ENCODE peak calls at places on chromosomes 2 and 18, in seven cellular contexts. One of them, this sample, is unnamed.

GRCh38 chr2:41782306-41783158 is 265.3 kb upstream of the PKDCC start:
- DNase-seq in GM13977: peak
- DNase-seq in sigmoid colon: no peak
- DNase-seq in fibroblast of lung: peak
- DNase-seq in heart left ventricle: no peak
- DNase-seq in AG09309: no peak
- DNase-seq in upper lobe of right lung: no peak
- DNase-seq in this sample: peak

GRCh38 chr2:63763336-63764056 is 78.2 kb upstream of the UGP2 start:
- DNase-seq in GM13977: no peak
- DNase-seq in sigmoid colon: no peak
- DNase-seq in fibroblast of lung: peak
- DNase-seq in heart left ventricle: no peak
- DNase-seq in AG09309: peak
- DNase-seq in upper lobe of right lung: no peak
- DNase-seq in this sample: no peak

GRCh38 chr2:150526006-150526405 is 38.5 kb upstream of the RND3 start:
- DNase-seq in GM13977: no peak
- DNase-seq in sigmoid colon: no peak
- DNase-seq in fibroblast of lung: no peak
- DNase-seq in heart left ventricle: no peak
- DNase-seq in AG09309: no peak
- DNase-seq in upper lobe of right lung: no peak
- DNase-seq in this sample: no peak

GRCh38 chr2:171166328-171166983 is 5.8 kb upstream of the TLK1 start:
- DNase-seq in GM13977: no peak
- DNase-seq in sigmoid colon: no peak
- DNase-seq in fibroblast of lung: no peak
- DNase-seq in heart left ventricle: no peak
- DNase-seq in AG09309: no peak
- DNase-seq in upper lobe of right lung: no peak
- DNase-seq in this sample: no peak

GRCh38 chr2:17959356-17959755 is 80.9 kb downstream of the KCNS3 start:
- DNase-seq in GM13977: no peak
- DNase-seq in sigmoid colon: no peak
- DNase-seq in fibroblast of lung: no peak
- DNase-seq in heart left ventricle: no peak
- DNase-seq in AG09309: no peak
- DNase-seq in upper lobe of right lung: no peak
- DNase-seq in this sample: no peak

GRCh38 chr2:16824472-16824871 is 158.8 kb upstream of the CYRIA start:
- DNase-seq in GM13977: no peak
- DNase-seq in sigmoid colon: no peak
- DNase-seq in fibroblast of lung: no peak
- DNase-seq in heart left ventricle: no peak
- DNase-seq in AG09309: no peak
- DNase-seq in upper lobe of right lung: no peak
- DNase-seq in this sample: no peak

GRCh38 chr2:187917535-187917934 is 363.3 kb upstream of the TFPI start:
- DNase-seq in GM13977: no peak
- DNase-seq in sigmoid colon: no peak
- DNase-seq in fibroblast of lung: peak
- DNase-seq in heart left ventricle: no peak
- DNase-seq in AG09309: no peak
- DNase-seq in upper lobe of right lung: no peak
- DNase-seq in this sample: no peak

GRCh38 chr2:106163948-106164580 is 30.0 kb downstream of the UXS1 start:
- DNase-seq in GM13977: no peak
- DNase-seq in sigmoid colon: no peak
- DNase-seq in fibroblast of lung: no peak
- DNase-seq in heart left ventricle: no peak
- DNase-seq in AG09309: peak
- DNase-seq in upper lobe of right lung: no peak
- DNase-seq in this sample: no peak

GRCh38 chr2:112155331-112156151 is 17.4 kb downstream of the FBLN7 start:
- DNase-seq in GM13977: no peak
- DNase-seq in sigmoid colon: no peak
- DNase-seq in fibroblast of lung: no peak
- DNase-seq in heart left ventricle: no peak
- DNase-seq in AG09309: no peak
- DNase-seq in upper lobe of right lung: peak
- DNase-seq in this sample: no peak

GRCh38 chr2:68377137-68377780 is 12.2 kb downstream of the PLEK start:
- DNase-seq in GM13977: no peak
- DNase-seq in sigmoid colon: no peak
- DNase-seq in fibroblast of lung: no peak
- DNase-seq in heart left ventricle: no peak
- DNase-seq in AG09309: no peak
- DNase-seq in upper lobe of right lung: no peak
- DNase-seq in this sample: no peak

GRCh38 chr2:240646900-240647502 is 21.7 kb downstream of the GPR35 start:
- DNase-seq in GM13977: peak
- DNase-seq in sigmoid colon: peak
- DNase-seq in fibroblast of lung: no peak
- DNase-seq in heart left ventricle: peak
- DNase-seq in AG09309: no peak
- DNase-seq in upper lobe of right lung: no peak
- DNase-seq in this sample: no peak

GRCh38 chr2:24050041-24050655 is 607 bp downstream of the FKBP1B start:
- DNase-seq in GM13977: no peak
- DNase-seq in sigmoid colon: peak
- DNase-seq in fibroblast of lung: peak
- DNase-seq in heart left ventricle: peak
- DNase-seq in AG09309: no peak
- DNase-seq in upper lobe of right lung: peak
- DNase-seq in this sample: peak

GRCh38 chr2:73202156-73203054 is at the start of gene NOTO:
- DNase-seq in GM13977: no peak
- DNase-seq in sigmoid colon: no peak
- DNase-seq in fibroblast of lung: peak
- DNase-seq in heart left ventricle: no peak
- DNase-seq in AG09309: no peak
- DNase-seq in upper lobe of right lung: no peak
- DNase-seq in this sample: peak

GRCh38 chr2:174574657-174575056 is 22.9 kb downstream of the WIPF1 start:
- DNase-seq in GM13977: no peak
- DNase-seq in sigmoid colon: peak
- DNase-seq in fibroblast of lung: peak
- DNase-seq in heart left ventricle: no peak
- DNase-seq in AG09309: no peak
- DNase-seq in upper lobe of right lung: no peak
- DNase-seq in this sample: no peak

GRCh38 chr2:143481728-143482127 is 352.5 kb downstream of the ARHGAP15 start:
- DNase-seq in GM13977: no peak
- DNase-seq in sigmoid colon: no peak
- DNase-seq in fibroblast of lung: no peak
- DNase-seq in heart left ventricle: no peak
- DNase-seq in AG09309: no peak
- DNase-seq in upper lobe of right lung: no peak
- DNase-seq in this sample: no peak

DNA sequence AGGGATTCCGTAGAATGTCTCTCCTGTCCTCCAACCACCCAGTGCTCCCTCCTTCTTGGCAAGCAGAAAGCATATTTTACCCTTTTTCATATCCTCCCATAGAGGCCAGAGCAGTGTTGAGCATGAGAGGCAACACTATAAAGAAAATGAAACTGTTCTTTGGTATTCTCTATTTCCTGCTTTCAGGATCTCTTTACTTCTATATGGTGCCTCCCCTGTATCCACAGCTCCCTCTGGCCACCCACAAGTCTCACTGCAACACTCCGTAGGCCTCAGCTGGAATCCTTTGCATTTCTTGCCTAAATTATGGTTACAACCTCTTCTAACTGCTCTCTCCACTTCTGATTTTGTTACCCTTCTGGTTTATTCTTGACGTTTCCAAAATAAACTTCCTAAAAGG is 74.9 kb upstream of the C2orf15 start:
- DNase-seq in GM13977: peak
- DNase-seq in sigmoid colon: no peak
- DNase-seq in fibroblast of lung: peak
- DNase-seq in heart left ventricle: no peak
- DNase-seq in AG09309: peak
- DNase-seq in upper lobe of right lung: no peak
- DNase-seq in this sample: peak
- TF ChIP-seq CTCF in GM13977: peak
- TF ChIP-seq CTCF in sigmoid colon: no peak
- TF ChIP-seq CTCF in fibroblast of lung: peak
- TF ChIP-seq CTCF in heart left ventricle: peak
- TF ChIP-seq CTCF in AG09309: peak
- TF ChIP-seq CTCF in upper lobe of right lung: peak
- TF ChIP-seq CTCF in this sample: no peak

DNA sequence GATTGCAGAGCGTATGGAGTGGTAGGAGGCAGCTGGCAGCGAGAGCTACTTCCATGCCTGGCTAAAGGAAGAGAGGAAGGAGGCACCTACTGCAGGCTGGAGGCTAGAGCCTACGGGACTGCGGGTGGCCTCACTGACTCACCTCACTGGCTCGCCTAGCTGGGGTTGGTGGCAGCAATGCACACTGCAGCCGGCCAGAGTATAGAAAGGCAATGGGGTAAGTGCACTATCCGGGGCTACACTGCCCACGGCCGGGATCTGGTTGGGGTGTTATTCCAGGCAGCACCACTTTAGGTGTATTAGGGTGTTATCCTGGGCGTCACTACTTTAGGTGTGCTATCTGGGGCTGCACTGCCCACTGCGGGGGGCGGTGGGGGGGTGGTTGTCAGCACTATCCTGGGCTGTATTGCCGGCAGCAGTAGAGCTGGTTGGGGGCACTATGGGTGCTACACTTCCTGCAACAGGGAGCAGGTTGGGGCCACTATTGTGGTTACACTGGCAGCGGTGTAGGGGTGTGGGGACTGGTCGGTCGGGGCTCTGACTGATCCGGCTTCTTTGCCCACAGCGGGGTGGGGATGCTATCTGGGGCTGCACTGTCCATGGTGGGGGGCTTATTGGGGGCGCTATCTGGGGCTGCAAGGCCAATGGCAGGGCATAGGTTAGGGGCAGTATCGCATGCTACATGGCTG is 33.3 kb upstream of the ANKRD62 start:
- DNase-seq in GM13977: no peak
- DNase-seq in sigmoid colon: no peak
- DNase-seq in fibroblast of lung: no peak
- DNase-seq in heart left ventricle: no peak
- DNase-seq in AG09309: no peak
- DNase-seq in upper lobe of right lung: no peak
- DNase-seq in this sample: no peak
- TF ChIP-seq CTCF in GM13977: no peak
- TF ChIP-seq CTCF in sigmoid colon: no peak
- TF ChIP-seq CTCF in fibroblast of lung: no peak
- TF ChIP-seq CTCF in heart left ventricle: no peak
- TF ChIP-seq CTCF in AG09309: no peak
- TF ChIP-seq CTCF in upper lobe of right lung: no peak
- TF ChIP-seq CTCF in this sample: no peak

DNA sequence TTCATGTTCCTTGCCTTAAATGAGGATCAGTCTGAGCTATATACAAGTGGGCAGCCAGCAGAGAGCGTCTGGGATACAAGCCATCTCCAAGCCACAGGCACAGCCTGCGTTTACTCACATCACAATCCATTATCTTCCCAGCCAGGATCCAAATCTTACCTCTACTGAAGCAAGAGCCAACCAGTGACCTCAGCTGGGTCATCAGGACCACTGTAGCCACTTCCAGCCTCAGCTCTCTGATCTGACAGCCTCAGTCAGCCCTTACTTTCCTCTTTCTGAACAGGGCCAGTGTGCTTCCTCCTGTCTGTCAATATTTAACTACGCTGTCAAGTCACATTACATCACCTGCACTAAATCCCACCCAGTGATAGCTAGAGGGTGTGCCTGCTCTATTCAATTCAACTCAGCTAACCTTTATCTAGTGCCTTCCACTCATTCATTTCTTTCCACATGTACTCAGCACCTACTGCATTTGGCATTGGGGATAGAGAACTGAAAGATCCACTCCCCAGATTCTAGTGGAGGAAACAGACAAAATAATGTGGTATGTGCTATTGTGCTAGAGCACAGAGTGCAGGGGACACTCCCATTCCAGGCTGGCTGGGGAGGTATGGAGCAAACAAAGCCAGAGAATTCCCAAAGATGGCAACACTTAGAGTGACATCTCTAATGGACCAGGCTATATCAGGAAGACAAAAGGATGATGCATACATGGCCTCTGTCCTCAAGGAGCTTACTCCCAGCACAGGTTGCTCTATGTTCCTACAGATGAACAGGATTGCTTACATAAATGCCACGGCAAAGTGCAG is 146.5 kb downstream of the NCKAP5 start:
- DNase-seq in GM13977: no peak
- DNase-seq in sigmoid colon: no peak
- DNase-seq in fibroblast of lung: peak
- DNase-seq in heart left ventricle: no peak
- DNase-seq in AG09309: no peak
- DNase-seq in upper lobe of right lung: no peak
- DNase-seq in this sample: no peak
- TF ChIP-seq CTCF in GM13977: no peak
- TF ChIP-seq CTCF in sigmoid colon: no peak
- TF ChIP-seq CTCF in fibroblast of lung: no peak
- TF ChIP-seq CTCF in heart left ventricle: peak
- TF ChIP-seq CTCF in AG09309: no peak
- TF ChIP-seq CTCF in upper lobe of right lung: no peak
- TF ChIP-seq CTCF in this sample: no peak

GRCh38 chr18:51278045-51278649 is 80.7 kb upstream of the MEX3C start:
- DNase-seq in GM13977: peak
- DNase-seq in sigmoid colon: no peak
- DNase-seq in fibroblast of lung: no peak
- DNase-seq in heart left ventricle: no peak
- DNase-seq in AG09309: no peak
- DNase-seq in upper lobe of right lung: no peak
- DNase-seq in this sample: peak
- TF ChIP-seq CTCF in GM13977: peak
- TF ChIP-seq CTCF in sigmoid colon: no peak
- TF ChIP-seq CTCF in fibroblast of lung: no peak
- TF ChIP-seq CTCF in heart left ventricle: peak
- TF ChIP-seq CTCF in AG09309: peak
- TF ChIP-seq CTCF in upper lobe of right lung: peak
- TF ChIP-seq CTCF in this sample: peak

GRCh38 chr2:205323929-205324328 is 358.4 kb upstream of the NRP2 start:
- DNase-seq in GM13977: no peak
- DNase-seq in sigmoid colon: no peak
- DNase-seq in fibroblast of lung: peak
- DNase-seq in heart left ventricle: no peak
- DNase-seq in AG09309: no peak
- DNase-seq in upper lobe of right lung: no peak
- DNase-seq in this sample: no peak
- TF ChIP-seq CTCF in GM13977: peak
- TF ChIP-seq CTCF in sigmoid colon: peak
- TF ChIP-seq CTCF in fibroblast of lung: peak
- TF ChIP-seq CTCF in heart left ventricle: peak
- TF ChIP-seq CTCF in AG09309: peak
- TF ChIP-seq CTCF in upper lobe of right lung: peak
- TF ChIP-seq CTCF in this sample: peak

This sample was measured in glutamatergic neuron.